ENCODE peak calls at places on chromosome 21, in seven cellular contexts. Z, I, J, X, A, F and G are unnamed samples.

GRCh38 chr21:42102516-42102915 is 31.4 kb downstream of the UMODL1 start:
- DNase-seq in A (no peak), J (no peak), I (no peak), X (no peak), F (no peak), Z (no peak), G (no peak)

GRCh38 chr21:15415541-15416261 is 314.1 kb upstream of the USP25 start:
- DNase-seq in Z (no peak), F (no peak), A (no peak), I (no peak), X (no peak), J (no peak), G (peak; percentile 43)

GRCh38 chr21:39712976-39713375 is 32.0 kb upstream of the IGSF5 start:
- DNase-seq in X (no peak), Z (no peak), F (peak; percentile 45), I (no peak), J (no peak), A (no peak), G (no peak)

GRCh38 chr21:41344146-41344545 is 17.7 kb upstream of the MX2 start:
- DNase-seq in F (no peak), A (no peak), I (no peak), Z (no peak), X (no peak), J (no peak), G (no peak)

GRCh38 chr21:34886554-34887385 is 162.3 kb downstream of the RUNX1 start:
- DNase-seq in F (peak; percentile 44), J (no peak), A (no peak), Z (peak; percentile 68), I (no peak), X (no peak), G (peak; percentile 34)

GRCh38 chr21:29423051-29423450 is 124.3 kb downstream of the BACH1 start:
- DNase-seq in I (peak; percentile 38), X (no peak), F (no peak), J (no peak), Z (no peak), A (no peak), G (no peak)

GRCh38 chr21:9774347-9774746 is 747.0 kb upstream of the TPTE start:
- DNase-seq in F (no peak), I (no peak), Z (no peak), A (no peak), X (no peak), J (no peak), G (no peak)

GRCh38 chr21:34908424-34909055 is 140.6 kb downstream of the RUNX1 start:
- DNase-seq in Z (no peak), F (peak; percentile 62), J (no peak), A (no peak), I (no peak), X (no peak), G (peak; percentile 74)

GRCh38 chr21:29436143-29436542 is 137.4 kb downstream of the BACH1 start:
- DNase-seq in X (no peak), Z (no peak), F (no peak), A (no peak), I (no peak), J (no peak), G (no peak)

GRCh38 chr21:16713331-16714114 is 799.3 kb upstream of the CXADR start:
- DNase-seq in X (no peak), J (no peak), A (peak; percentile 13), Z (no peak), I (no peak), F (no peak), G (no peak)
- TF ChIP-seq CTCF in X (no peak), J (no peak), A (no peak), Z (no peak), I (no peak), F (no peak), G (no peak)

GRCh38 chr21:16454371-16454770 is 724.6 kb downstream of the USP25 start:
- DNase-seq in I (no peak), F (no peak), A (no peak), Z (no peak), X (no peak), J (no peak), G (peak; percentile 9)
- TF ChIP-seq CTCF in I (peak; percentile 12), F (no peak), A (no peak), Z (peak; percentile 20), X (peak; percentile 53), J (no peak), G (peak; percentile 26)

GRCh38 chr21:16969636-16970035 is 543.2 kb upstream of the CXADR start:
- DNase-seq in F (no peak), J (no peak), X (no peak), Z (no peak), I (no peak), A (no peak), G (no peak)

GRCh38 chr21:16968436-16968835 is 544.4 kb upstream of the CXADR start:
- DNase-seq in A (no peak), I (no peak), X (no peak), F (no peak), J (no peak), Z (no peak), G (no peak)

GRCh38 chr21:16965424-16965823 is 547.4 kb upstream of the CXADR start:
- DNase-seq in X (no peak), Z (no peak), A (no peak), J (no peak), F (no peak), I (no peak), G (no peak)
- TF ChIP-seq CTCF in X (no peak), Z (no peak), A (no peak), J (no peak), F (no peak), I (no peak), G (no peak)

GRCh38 chr21:20971296-20971921 is 26.8 kb upstream of the NCAM2 start:
- DNase-seq in I (no peak), A (peak; percentile 60), X (peak; percentile 56), Z (no peak), J (no peak), F (peak; percentile 23), G (peak; percentile 71)
- TF ChIP-seq CTCF in I (peak; percentile 10), A (peak; percentile 55), X (peak; percentile 71), Z (peak; percentile 18), J (no peak), F (peak; percentile 17), G (peak; percentile 33)

DNA sequence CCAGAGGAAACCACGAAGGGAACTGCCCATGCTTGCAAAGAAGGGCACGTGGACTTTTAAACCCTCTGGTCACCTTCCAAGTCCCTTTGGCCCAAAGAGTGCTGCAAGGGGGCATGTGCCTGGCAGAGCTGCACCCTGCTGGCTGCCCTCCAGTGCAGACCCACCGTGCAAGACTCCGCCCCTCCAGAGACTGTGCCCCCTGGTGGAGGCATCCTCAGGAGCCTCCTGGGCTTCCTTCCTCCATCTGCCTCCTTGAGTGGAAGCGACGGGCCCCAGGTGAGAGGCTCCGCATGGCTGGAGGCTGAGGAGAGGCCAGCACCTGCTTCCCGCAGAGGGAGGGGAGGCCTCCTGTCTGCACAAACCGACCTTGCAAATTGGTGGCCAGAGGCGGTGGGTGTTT is 100.7 kb downstream of the CRYAA start:
- DNase-seq in F (no peak), A (no peak), Z (peak; percentile 35), J (no peak), I (no peak), X (no peak), G (peak; percentile 30)
- TF ChIP-seq CTCF in F (no peak), A (peak; percentile 7), Z (no peak), J (peak; percentile 38), I (no peak), X (peak; percentile 54), G (no peak)

DNA sequence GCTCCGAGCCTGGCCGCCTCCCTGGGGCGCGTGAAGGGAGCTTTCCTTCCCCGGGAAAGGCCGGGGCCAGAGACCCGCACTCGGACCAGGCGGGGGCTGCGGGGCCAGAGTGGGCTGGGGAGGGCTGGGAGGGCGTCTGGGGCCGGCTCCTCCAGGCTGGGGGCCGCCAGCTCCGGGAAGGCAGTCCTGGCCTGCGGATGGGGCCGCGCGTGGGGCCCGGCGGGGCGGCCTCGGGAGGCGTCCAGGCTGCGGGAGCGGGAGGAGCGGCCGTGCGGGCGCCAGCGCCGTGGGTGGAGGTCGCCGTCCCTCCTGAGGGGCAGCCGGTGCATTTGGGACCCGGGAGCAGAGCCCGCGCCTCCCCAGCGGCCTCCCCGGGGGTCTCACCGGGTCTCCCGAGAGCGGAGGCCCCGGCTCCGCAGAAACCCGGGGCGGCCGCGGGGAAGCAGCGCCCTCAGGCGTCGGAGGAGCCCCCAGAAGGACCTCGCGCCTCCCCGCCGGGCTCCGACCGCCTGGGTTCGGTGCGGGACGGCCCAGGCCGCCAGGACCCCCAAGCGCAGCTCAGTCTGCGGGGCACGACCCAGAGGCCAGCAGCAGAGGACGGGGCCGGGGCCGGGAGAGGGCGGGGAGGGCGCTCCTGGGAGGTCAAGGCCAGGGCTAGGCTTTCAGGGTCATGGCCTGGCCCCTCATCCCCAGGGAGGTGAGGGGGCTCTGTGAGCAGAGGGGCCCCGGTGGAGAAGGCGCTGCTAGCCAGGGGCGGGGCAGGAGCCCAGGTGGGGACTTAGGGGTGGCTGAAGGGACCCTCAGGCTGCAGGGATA is 7.3 kb upstream of the SLX9 start:
- DNase-seq in I (no peak), X (no peak), A (no peak), F (no peak), J (peak; percentile 58), Z (peak; percentile 86), G (no peak)
- TF ChIP-seq CTCF in I (no peak), X (peak; percentile 45), A (peak; percentile 61), F (peak; percentile 53), J (peak; percentile 87), Z (peak; percentile 50), G (peak; percentile 70)